ENCODE peak calls at places on chromosomes 5 and 9, in seven cellular contexts. N, P, T, I, S, X and Z are unnamed samples.

GRCh38 chr5:95786821-95787408 is 35.6 kb downstream of the GLRX start:
- DNase-seq in N (no peak), P (no peak), T (no peak), I (no peak), S (no peak), X (no peak), Z (no peak)

GRCh38 chr5:171365351-171365750 is 22.3 kb upstream of the NPM1 start:
- DNase-seq in N (peak; percentile 21), P (no peak), T (no peak), I (no peak), S (no peak), X (no peak), Z (no peak)

GRCh38 chr9:75715360-75715759 is 175.1 kb upstream of the PCSK5 start:
- DNase-seq in N (no peak), P (no peak), T (no peak), I (no peak), S (no peak), X (no peak), Z (peak; percentile 19)

GRCh38 chr9:126663661-126664072 is 49.9 kb downstream of the LMX1B start:
- DNase-seq in N (no peak), P (no peak), T (no peak), I (no peak), S (no peak), X (no peak), Z (no peak)

GRCh38 chr5:141618804-141619554 is at the start of gene DIAPH1:
- DNase-seq in N (peak; percentile 96), P (peak; percentile 98), T (peak; percentile 100), I (peak; percentile 99), S (peak; percentile 96), X (peak; percentile 96), Z (peak; percentile 94)

GRCh38 chr5:148311516-148311915 is 707 bp upstream of the SPINK7 start:
- DNase-seq in N (no peak), P (no peak), T (no peak), I (no peak), S (no peak), X (no peak), Z (no peak)

GRCh38 chr5:178278358-178279023 is 45.9 kb upstream of the PHYKPL start:
- DNase-seq in N (no peak), P (no peak), T (peak; percentile 37), I (peak; percentile 43), S (no peak), X (no peak), Z (no peak)

GRCh38 chr5:71828641-71829040 is 109.6 kb downstream of the CARTPT start:
- DNase-seq in N (peak; percentile 30), P (no peak), T (no peak), I (no peak), S (no peak), X (no peak), Z (no peak)

GRCh38 chr5:135735831-135736230 is 98.6 kb upstream of the SLC25A48 start:
- DNase-seq in N (no peak), P (no peak), T (no peak), I (no peak), S (no peak), X (no peak), Z (no peak)

GRCh38 chr5:78594946-78595921 is 53.3 kb downstream of the LHFPL2 start:
- DNase-seq in N (peak; percentile 99), P (no peak), T (no peak), I (no peak), S (no peak), X (no peak), Z (no peak)

GRCh38 chr5:54516051-54516645 is 1.4 kb upstream of the SNX18 start:
- DNase-seq in N (peak; percentile 44), P (no peak), T (no peak), I (no peak), S (no peak), X (no peak), Z (no peak)

GRCh38 chr5:132426525-132427138 is 57.1 kb downstream of the SLC22A5 start:
- DNase-seq in N (peak; percentile 90), P (peak; percentile 61), T (peak; percentile 89), I (peak; percentile 92), S (no peak), X (no peak), Z (peak; percentile 46)

GRCh38 chr9:101791938-101792337 is 53.5 kb upstream of the GRIN3A start:
- DNase-seq in N (no peak), P (no peak), T (no peak), I (no peak), S (no peak), X (peak; percentile 67), Z (peak; percentile 33)

GRCh38 chr5:109532773-109533364 is 123.1 kb upstream of the PJA2 start:
- DNase-seq in N (no peak), P (no peak), T (no peak), I (no peak), S (no peak), X (no peak), Z (no peak)

GRCh38 chr9:81552571-81552970 is 136.8 kb downstream of the TLE1 start:
- DNase-seq in N (no peak), P (no peak), T (no peak), I (no peak), S (no peak), X (no peak), Z (peak; percentile 18)

GRCh38 chr5:117266237-117266725 is 691.7 kb upstream of the SEMA6A start:
- DNase-seq in N (peak; percentile 10), P (no peak), T (no peak), I (no peak), S (no peak), X (no peak), Z (no peak)

GRCh38 chr5:2052687-2053086 is 170.0 kb upstream of the IRX4 start:
- DNase-seq in N (no peak), P (no peak), T (no peak), I (no peak), S (no peak), X (no peak), Z (no peak)

GRCh38 chr9:26973989-26974388 is 17.8 kb downstream of the IFT74 start:
- DNase-seq in N (no peak), P (no peak), T (no peak), I (no peak), S (no peak), X (no peak), Z (no peak)

GRCh38 chr9:26971721-26972120 is 15.5 kb downstream of the IFT74 start:
- DNase-seq in N (no peak), P (no peak), T (no peak), I (no peak), S (no peak), X (no peak), Z (no peak)

GRCh38 chr9:26974927-26975326 is 18.7 kb downstream of the IFT74 start:
- DNase-seq in N (no peak), P (no peak), T (no peak), I (no peak), S (no peak), X (no peak), Z (no peak)

DNA sequence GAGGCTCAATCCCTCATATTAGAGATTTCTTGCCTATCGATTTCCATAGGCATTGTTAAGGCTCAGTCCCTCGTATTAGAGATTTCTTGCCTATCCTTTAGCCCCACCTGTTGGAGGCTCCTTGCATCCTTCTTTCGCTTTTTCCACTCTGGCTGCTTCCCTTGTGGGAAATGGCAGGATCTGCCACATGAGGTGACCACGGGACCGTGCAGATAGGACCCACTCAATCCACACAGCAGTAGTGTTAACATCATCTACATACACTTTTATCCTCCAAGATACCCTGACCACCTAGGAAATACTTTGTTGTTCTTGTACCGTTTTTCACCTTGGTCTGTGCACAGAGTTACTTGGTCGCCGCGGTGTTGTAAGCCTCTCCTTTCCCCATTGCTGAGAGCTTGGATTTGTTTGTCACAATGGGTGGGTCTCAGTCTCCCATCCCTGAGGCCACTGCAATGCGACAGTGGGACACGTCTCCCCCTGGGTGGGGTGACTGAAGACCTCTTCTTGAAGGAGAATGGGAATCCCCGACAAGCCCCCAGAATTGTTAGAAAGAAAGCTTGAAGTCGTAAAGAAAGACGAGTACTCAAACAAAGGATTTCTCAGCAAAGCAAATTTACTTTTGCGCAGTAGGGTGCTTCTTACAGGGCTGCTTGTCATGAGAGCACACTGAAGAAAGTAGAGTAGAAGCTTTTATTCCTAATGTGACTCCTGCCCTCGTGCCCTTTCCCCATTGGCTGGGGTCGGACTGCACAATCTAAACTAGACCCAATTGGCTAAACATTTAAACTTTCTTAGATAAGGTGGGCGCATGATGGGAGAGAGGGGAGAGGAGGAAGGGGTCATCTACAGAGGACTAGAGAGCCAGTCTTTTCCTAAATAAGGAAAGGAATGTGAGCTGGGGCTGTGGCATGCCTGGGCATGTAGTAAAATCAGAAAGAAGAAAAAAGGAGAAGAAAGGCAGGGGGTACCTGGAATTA is 19.8 kb downstream of the IFT74 start:
- DNase-seq in N (peak; percentile 51), P (no peak), T (no peak), I (no peak), S (no peak), X (peak; percentile 30), Z (peak; percentile 42)
- H3K4me3 ChIP-seq in N (no peak overlapping the region), P (no peak overlapping the region), T (no peak overlapping the region), I (no peak overlapping the region), S (no peak overlapping the region), X (no peak overlapping the region), Z (peak overlapping the region; percentile 18)

DNA sequence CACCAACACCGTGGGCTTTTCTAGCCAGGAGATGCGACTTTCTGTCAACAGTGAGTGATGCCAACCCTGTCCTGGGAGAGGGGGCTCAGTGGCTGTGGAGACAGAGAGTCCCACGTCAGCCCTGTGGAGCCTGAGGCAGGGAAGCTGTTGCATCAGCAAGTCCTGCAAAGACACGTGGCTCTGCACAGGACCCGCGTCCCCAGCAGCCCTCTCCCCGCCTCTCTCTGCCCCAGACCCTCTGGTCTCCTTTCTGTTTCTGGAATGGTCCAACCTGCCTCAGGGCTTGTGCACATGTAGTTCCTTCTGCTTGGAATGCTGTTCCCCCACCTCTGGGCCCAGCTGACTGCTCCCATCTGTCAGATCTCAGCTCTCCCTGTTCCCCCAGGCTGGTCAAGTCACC is 60.4 kb downstream of the HMCN2 start:
- DNase-seq in N (no peak), P (no peak), T (no peak), I (no peak), S (no peak), X (no peak), Z (no peak)
- H3K4me1 ChIP-seq in N (peaks cover 12% of the 10 kb centered on the region), P (no peaks in the 10 kb centered on the region), T (peaks cover 13% of the 10 kb centered on the region), I (no peaks in the 10 kb centered on the region), S (no peaks in the 10 kb centered on the region), X (peaks cover 4% of the 10 kb centered on the region), Z (no peaks in the 10 kb centered on the region)

GRCh38 chr9:105415344-105415980 is 32.4 kb upstream of the FSD1L start:
- DNase-seq in N (peak; percentile 59), P (peak; percentile 55), T (no peak), I (no peak), S (peak; percentile 52), X (peak; percentile 79), Z (peak; percentile 33)
- H3K4me3 ChIP-seq in N (no peak overlapping the region), P (no peak overlapping the region), T (no peak overlapping the region), I (no peak overlapping the region), S (no peak overlapping the region), X (peak overlapping the region; percentile 7), Z (no peak overlapping the region)

GRCh38 chr5:52727568-52727967 is 60.1 kb upstream of the ITGA1 start:
- DNase-seq in N (peak; percentile 56), P (no peak), T (no peak), I (peak; percentile 43), S (no peak), X (no peak), Z (no peak)

GRCh38 chr5:52728201-52728600 is 59.5 kb upstream of the ITGA1 start:
- DNase-seq in N (no peak), P (no peak), T (no peak), I (no peak), S (no peak), X (no peak), Z (no peak)

GRCh38 chr5:52727001-52727400 is 60.7 kb upstream of the ITGA1 start:
- DNase-seq in N (no peak), P (no peak), T (no peak), I (no peak), S (peak; percentile 25), X (no peak), Z (no peak)

GRCh38 chr5:52725781-52726180 is 61.9 kb upstream of the ITGA1 start:
- DNase-seq in N (no peak), P (no peak), T (no peak), I (peak; percentile 52), S (no peak), X (no peak), Z (no peak)

GRCh38 chr5:52725065-52725746 is 62.5 kb upstream of the ITGA1 start:
- DNase-seq in N (no peak), P (peak; percentile 87), T (no peak), I (no peak), S (peak; percentile 92), X (no peak), Z (no peak)
- H3K4me1 ChIP-seq in N (peaks cover 2% of the 10 kb centered on the region), P (peaks cover 35% of the 10 kb centered on the region), T (peaks cover 35% of the 10 kb centered on the region), I (no peaks in the 10 kb centered on the region), S (peaks cover 37% of the 10 kb centered on the region), X (no peaks in the 10 kb centered on the region), Z (peaks cover 7% of the 10 kb centered on the region)